ENCODE peak calls at places on chromosomes 11 and 22, in eight cellular contexts. One of them, this sample, is unnamed.

GRCh38 chr22:44642096-44642644 is 59.8 kb upstream of the PRR5 start:
- DNase-seq in psoas muscle: peak
- DNase-seq in IMR-90: no peak
- DNase-seq in GM23338: no peak
- DNase-seq in small intestine: no peak
- DNase-seq in cardiac muscle cell: peak
- DNase-seq in left lung: no peak
- DNase-seq in CD8-positive, alpha-beta memory T cell: no peak
- DNase-seq in this sample: no peak

GRCh38 chr11:7973011-7973410 is 7.8 kb upstream of the NLRP10 start:
- DNase-seq in GM23338: no peak
- DNase-seq in cardiac muscle cell: no peak
- DNase-seq in IMR-90: no peak
- DNase-seq in left lung: no peak
- DNase-seq in small intestine: no peak
- DNase-seq in psoas muscle: no peak
- DNase-seq in CD8-positive, alpha-beta memory T cell: no peak
- DNase-seq in this sample: peak

GRCh38 chr11:78733031-78733430 is 158.4 kb upstream of the NARS2 start:
- DNase-seq in left lung: no peak
- DNase-seq in GM23338: no peak
- DNase-seq in cardiac muscle cell: no peak
- DNase-seq in CD8-positive, alpha-beta memory T cell: no peak
- DNase-seq in IMR-90: peak
- DNase-seq in psoas muscle: no peak
- DNase-seq in small intestine: no peak
- DNase-seq in this sample: no peak

GRCh38 chr11:117547188-117547831 is 219.7 kb downstream of the CEP164 start:
- DNase-seq in psoas muscle: no peak
- DNase-seq in IMR-90: no peak
- DNase-seq in small intestine: no peak
- DNase-seq in cardiac muscle cell: no peak
- DNase-seq in CD8-positive, alpha-beta memory T cell: no peak
- DNase-seq in GM23338: peak
- DNase-seq in left lung: no peak
- DNase-seq in this sample: no peak

GRCh38 chr11:19508166-19508565 is 204.5 kb upstream of the NAV2 start:
- DNase-seq in GM23338: no peak
- DNase-seq in psoas muscle: no peak
- DNase-seq in cardiac muscle cell: no peak
- DNase-seq in left lung: no peak
- DNase-seq in CD8-positive, alpha-beta memory T cell: no peak
- DNase-seq in small intestine: peak
- DNase-seq in IMR-90: peak
- DNase-seq in this sample: no peak

GRCh38 chr22:20738394-20739089 is 35.4 kb upstream of the SERPIND1 start:
- DNase-seq in cardiac muscle cell: no peak
- DNase-seq in IMR-90: no peak
- DNase-seq in left lung: no peak
- DNase-seq in CD8-positive, alpha-beta memory T cell: no peak
- DNase-seq in GM23338: no peak
- DNase-seq in psoas muscle: no peak
- DNase-seq in small intestine: no peak
- DNase-seq in this sample: no peak

GRCh38 chr22:26949193-26949592 is 291.8 kb downstream of the MIAT start:
- DNase-seq in IMR-90: peak
- DNase-seq in small intestine: no peak
- DNase-seq in left lung: no peak
- DNase-seq in CD8-positive, alpha-beta memory T cell: no peak
- DNase-seq in GM23338: peak
- DNase-seq in psoas muscle: no peak
- DNase-seq in cardiac muscle cell: peak
- DNase-seq in this sample: no peak

GRCh38 chr11:118343981-118344521 is at the start of gene CD3G:
- DNase-seq in small intestine: peak
- DNase-seq in GM23338: no peak
- DNase-seq in cardiac muscle cell: no peak
- DNase-seq in IMR-90: no peak
- DNase-seq in psoas muscle: no peak
- DNase-seq in left lung: no peak
- DNase-seq in CD8-positive, alpha-beta memory T cell: peak
- DNase-seq in this sample: no peak

GRCh38 chr22:41305646-41306045 is 4.3 kb downstream of the ZC3H7B start:
- DNase-seq in small intestine: no peak
- DNase-seq in left lung: no peak
- DNase-seq in psoas muscle: peak
- DNase-seq in CD8-positive, alpha-beta memory T cell: no peak
- DNase-seq in GM23338: no peak
- DNase-seq in cardiac muscle cell: peak
- DNase-seq in IMR-90: peak
- DNase-seq in this sample: no peak

GRCh38 chr11:82930229-82930628 is 28.7 kb downstream of the DDIAS start:
- DNase-seq in cardiac muscle cell: no peak
- DNase-seq in left lung: no peak
- DNase-seq in small intestine: no peak
- DNase-seq in GM23338: no peak
- DNase-seq in IMR-90: no peak
- DNase-seq in CD8-positive, alpha-beta memory T cell: no peak
- DNase-seq in psoas muscle: no peak
- DNase-seq in this sample: no peak

GRCh38 chr11:108405706-108406105 is 61.6 kb downstream of the C11orf65 start:
- DNase-seq in CD8-positive, alpha-beta memory T cell: no peak
- DNase-seq in psoas muscle: no peak
- DNase-seq in GM23338: no peak
- DNase-seq in cardiac muscle cell: no peak
- DNase-seq in left lung: no peak
- DNase-seq in IMR-90: peak
- DNase-seq in small intestine: no peak
- DNase-seq in this sample: no peak

GRCh38 chr22:40043086-40043485 is 48.3 kb downstream of the FAM83F start:
- DNase-seq in left lung: no peak
- DNase-seq in CD8-positive, alpha-beta memory T cell: no peak
- DNase-seq in cardiac muscle cell: peak
- DNase-seq in GM23338: no peak
- DNase-seq in psoas muscle: peak
- DNase-seq in small intestine: no peak
- DNase-seq in IMR-90: no peak
- DNase-seq in this sample: no peak

GRCh38 chr11:119419834-119420492 is 3.0 kb downstream of the THY1 start:
- DNase-seq in cardiac muscle cell: no peak
- DNase-seq in IMR-90: no peak
- DNase-seq in GM23338: no peak
- DNase-seq in left lung: no peak
- DNase-seq in small intestine: no peak
- DNase-seq in CD8-positive, alpha-beta memory T cell: no peak
- DNase-seq in psoas muscle: no peak
- DNase-seq in this sample: no peak

GRCh38 chr11:33317662-33318061 is 60.5 kb downstream of the HIPK3 start:
- DNase-seq in CD8-positive, alpha-beta memory T cell: no peak
- DNase-seq in left lung: no peak
- DNase-seq in psoas muscle: no peak
- DNase-seq in small intestine: no peak
- DNase-seq in IMR-90: peak
- DNase-seq in GM23338: no peak
- DNase-seq in cardiac muscle cell: no peak
- DNase-seq in this sample: peak

GRCh38 chr22:41638124-41638523 is 17.0 kb downstream of the XRCC6 start:
- DNase-seq in small intestine: no peak
- DNase-seq in CD8-positive, alpha-beta memory T cell: no peak
- DNase-seq in psoas muscle: no peak
- DNase-seq in IMR-90: no peak
- DNase-seq in left lung: peak
- DNase-seq in GM23338: no peak
- DNase-seq in cardiac muscle cell: no peak
- DNase-seq in this sample: no peak

GRCh38 chr11:12206529-12206928 is 96.1 kb downstream of the MICAL2 start:
- DNase-seq in IMR-90: peak
- DNase-seq in small intestine: no peak
- DNase-seq in psoas muscle: no peak
- DNase-seq in cardiac muscle cell: no peak
- DNase-seq in GM23338: no peak
- DNase-seq in CD8-positive, alpha-beta memory T cell: no peak
- DNase-seq in left lung: no peak
- DNase-seq in this sample: no peak

GRCh38 chr11:112159098-112159761 is 4.7 kb downstream of the IL18 start:
- DNase-seq in left lung: peak
- DNase-seq in CD8-positive, alpha-beta memory T cell: no peak
- DNase-seq in small intestine: no peak
- DNase-seq in GM23338: no peak
- DNase-seq in IMR-90: no peak
- DNase-seq in cardiac muscle cell: no peak
- DNase-seq in psoas muscle: no peak
- DNase-seq in this sample: no peak

GRCh38 chr22:22395230-22395629 is 113.3 kb downstream of the ZNF280B start:
- DNase-seq in CD8-positive, alpha-beta memory T cell: no peak
- DNase-seq in small intestine: no peak
- DNase-seq in psoas muscle: no peak
- DNase-seq in GM23338: no peak
- DNase-seq in left lung: no peak
- DNase-seq in IMR-90: no peak
- DNase-seq in cardiac muscle cell: no peak
- DNase-seq in this sample: no peak

GRCh38 chr11:118430956-118431355 is 5.3 kb upstream of the KMT2A start:
- DNase-seq in GM23338: no peak
- DNase-seq in cardiac muscle cell: no peak
- DNase-seq in small intestine: no peak
- DNase-seq in IMR-90: no peak
- DNase-seq in psoas muscle: no peak
- DNase-seq in CD8-positive, alpha-beta memory T cell: no peak
- DNase-seq in left lung: no peak
- DNase-seq in this sample: no peak

GRCh38 chr11:130528862-130529261 is 80.4 kb downstream of the ADAMTS15 start:
- DNase-seq in small intestine: no peak
- DNase-seq in CD8-positive, alpha-beta memory T cell: no peak
- DNase-seq in IMR-90: no peak
- DNase-seq in left lung: no peak
- DNase-seq in psoas muscle: no peak
- DNase-seq in cardiac muscle cell: no peak
- DNase-seq in GM23338: no peak
- DNase-seq in this sample: no peak

GRCh38 chr11:27088353-27088752 is 47.7 kb downstream of the BBOX1 start:
- DNase-seq in psoas muscle: no peak
- DNase-seq in small intestine: no peak
- DNase-seq in CD8-positive, alpha-beta memory T cell: no peak
- DNase-seq in left lung: no peak
- DNase-seq in cardiac muscle cell: peak
- DNase-seq in GM23338: no peak
- DNase-seq in IMR-90: no peak
- DNase-seq in this sample: peak

GRCh38 chr11:118841469-118842222 is 42.0 kb upstream of the CXCR5 start:
- DNase-seq in small intestine: peak
- DNase-seq in cardiac muscle cell: no peak
- DNase-seq in CD8-positive, alpha-beta memory T cell: peak
- DNase-seq in psoas muscle: no peak
- DNase-seq in left lung: no peak
- DNase-seq in IMR-90: no peak
- DNase-seq in GM23338: no peak
- DNase-seq in this sample: no peak

GRCh38 chr11:69398529-69399492 is 82.7 kb upstream of the LINC01488 start:
- DNase-seq in CD8-positive, alpha-beta memory T cell: no peak
- DNase-seq in left lung: peak
- DNase-seq in cardiac muscle cell: no peak
- DNase-seq in psoas muscle: peak
- DNase-seq in IMR-90: peak
- DNase-seq in small intestine: no peak
- DNase-seq in GM23338: peak
- DNase-seq in this sample: peak

GRCh38 chr22:19869497-19870152 is 15.0 kb upstream of the GNB1L start:
- DNase-seq in IMR-90: no peak
- DNase-seq in CD8-positive, alpha-beta memory T cell: no peak
- DNase-seq in left lung: no peak
- DNase-seq in small intestine: no peak
- DNase-seq in GM23338: no peak
- DNase-seq in psoas muscle: peak
- DNase-seq in cardiac muscle cell: no peak
- DNase-seq in this sample: no peak

GRCh38 chr11:64585150-64585549 is 5.9 kb upstream of the SLC22A12 start:
- DNase-seq in CD8-positive, alpha-beta memory T cell: no peak
- DNase-seq in psoas muscle: peak
- DNase-seq in left lung: no peak
- DNase-seq in small intestine: no peak
- DNase-seq in cardiac muscle cell: no peak
- DNase-seq in GM23338: no peak
- DNase-seq in IMR-90: no peak
- DNase-seq in this sample: no peak

GRCh38 chr11:67179892-67180490 is 60.9 kb downstream of the KDM2A start:
- DNase-seq in cardiac muscle cell: no peak
- DNase-seq in CD8-positive, alpha-beta memory T cell: no peak
- DNase-seq in left lung: no peak
- DNase-seq in GM23338: no peak
- DNase-seq in small intestine: no peak
- DNase-seq in IMR-90: no peak
- DNase-seq in psoas muscle: no peak
- DNase-seq in this sample: no peak
- H3K27ac ChIP-seq in cardiac muscle cell: no peak
- H3K27ac ChIP-seq in CD8-positive, alpha-beta memory T cell: no peak
- H3K27ac ChIP-seq in left lung: no peak
- H3K27ac ChIP-seq in GM23338: no peak
- H3K27ac ChIP-seq in small intestine: no peak
- H3K27ac ChIP-seq in IMR-90: no peak
- H3K27ac ChIP-seq in psoas muscle: no peak
- H3K27ac ChIP-seq in this sample: no peak

GRCh38 chr11:124762624-124763155 is 600 bp upstream of the ESAM start:
- DNase-seq in CD8-positive, alpha-beta memory T cell: no peak
- DNase-seq in IMR-90: no peak
- DNase-seq in psoas muscle: no peak
- DNase-seq in small intestine: peak
- DNase-seq in GM23338: no peak
- DNase-seq in left lung: no peak
- DNase-seq in cardiac muscle cell: no peak
- DNase-seq in this sample: no peak
- H3K27ac ChIP-seq in CD8-positive, alpha-beta memory T cell: peak
- H3K27ac ChIP-seq in IMR-90: no peak
- H3K27ac ChIP-seq in psoas muscle: peak
- H3K27ac ChIP-seq in small intestine: peak
- H3K27ac ChIP-seq in GM23338: no peak
- H3K27ac ChIP-seq in left lung: peak
- H3K27ac ChIP-seq in cardiac muscle cell: no peak
- H3K27ac ChIP-seq in this sample: no peak

DNA sequence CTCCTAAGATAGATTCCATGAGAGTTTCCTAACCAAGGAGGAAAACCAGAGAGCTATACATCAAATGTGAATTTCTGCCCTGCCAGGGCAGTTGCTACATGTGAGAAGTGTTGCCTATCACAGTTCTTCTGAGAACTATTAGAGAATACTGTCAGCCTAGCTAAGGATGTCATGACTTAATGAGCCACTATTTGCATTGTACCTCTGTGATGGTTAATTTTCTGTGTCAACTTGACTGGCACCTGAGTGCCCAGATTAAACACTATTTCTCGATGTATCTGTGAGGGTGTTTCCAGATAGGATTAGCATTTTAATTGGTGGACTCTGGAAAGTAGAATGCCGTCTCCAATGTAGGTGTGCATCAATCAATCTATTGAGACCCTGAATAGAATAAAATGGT is 1.7 kb upstream of the TCN1 start:
- DNase-seq in GM23338: no peak
- DNase-seq in small intestine: no peak
- DNase-seq in psoas muscle: no peak
- DNase-seq in IMR-90: no peak
- DNase-seq in CD8-positive, alpha-beta memory T cell: no peak
- DNase-seq in cardiac muscle cell: no peak
- DNase-seq in left lung: no peak
- DNase-seq in this sample: no peak
- H3K27ac ChIP-seq in GM23338: no peak
- H3K27ac ChIP-seq in small intestine: no peak
- H3K27ac ChIP-seq in psoas muscle: no peak
- H3K27ac ChIP-seq in IMR-90: no peak
- H3K27ac ChIP-seq in CD8-positive, alpha-beta memory T cell: no peak
- H3K27ac ChIP-seq in cardiac muscle cell: no peak
- H3K27ac ChIP-seq in left lung: no peak
- H3K27ac ChIP-seq in this sample: no peak

GRCh38 chr11:43924112-43924855 is 18.2 kb upstream of the C11orf96 start:
- DNase-seq in cardiac muscle cell: no peak
- DNase-seq in IMR-90: no peak
- DNase-seq in CD8-positive, alpha-beta memory T cell: no peak
- DNase-seq in GM23338: peak
- DNase-seq in left lung: no peak
- DNase-seq in psoas muscle: peak
- DNase-seq in small intestine: no peak
- DNase-seq in this sample: no peak
- H3K27ac ChIP-seq in cardiac muscle cell: peak
- H3K27ac ChIP-seq in IMR-90: peak
- H3K27ac ChIP-seq in CD8-positive, alpha-beta memory T cell: no peak
- H3K27ac ChIP-seq in GM23338: no peak
- H3K27ac ChIP-seq in left lung: peak
- H3K27ac ChIP-seq in psoas muscle: peak
- H3K27ac ChIP-seq in small intestine: peak
- H3K27ac ChIP-seq in this sample: peak

This sample was measured in epithelial cell of prostate.